ENCODE peak calls at places on chromosomes 6 and 20, in ten cellular contexts. G is heart left ventricle; S is right atrium auricular region; E is CD4-positive, alpha-beta T cell; R is HepG2; L is Panc1; O is endodermal cell; M is HFFc6; W is osteocyte; K is A549. P is an unnamed sample.

GRCh38 chr6:113313841-113314240 is 543.3 kb upstream of the MARCKS start:
- DNase-seq in E (no peak), K (no peak), G (no peak), L (no peak), M (no peak), R (no peak), W (no peak), O (no peak), S (no peak), P (no peak)

GRCh38 chr6:10759312-10759839 is 11.8 kb downstream of the TMEM14B start:
- DNase-seq in M (peak), W (no peak), E (no peak), R (peak), L (peak), S (no peak), K (peak), G (no peak), O (peak), P (no peak)

GRCh38 chr6:104630955-104631354 is 228.8 kb downstream of the HACE1 start:
- DNase-seq in G (no peak), K (no peak), M (no peak), O (no peak), W (no peak), S (no peak), L (no peak), R (no peak), E (no peak), P (no peak)

GRCh38 chr20:10863337-10864060 is 189.7 kb upstream of the JAG1 start:
- DNase-seq in K (no peak), E (no peak), R (no peak), L (no peak), W (no peak), O (no peak), G (peak), M (peak), S (no peak), P (no peak)

GRCh38 chr20:38804682-38805501 is 605 bp upstream of the PPP1R16B start:
- DNase-seq in R (no peak), L (no peak), S (no peak), G (peak), K (no peak), E (peak), M (no peak), W (no peak), O (peak), P (no peak)

GRCh38 chr6:164166515-164166914 is 752.0 kb downstream of the QKI start:
- DNase-seq in K (no peak), M (no peak), E (no peak), R (no peak), W (peak), G (no peak), S (no peak), L (no peak), O (no peak), P (no peak)

GRCh38 chr6:133092771-133093170 is 148.4 kb upstream of the EYA4 start:
- DNase-seq in W (no peak), L (no peak), S (no peak), G (no peak), R (no peak), O (no peak), M (no peak), K (no peak), E (no peak), P (no peak)

GRCh38 chr6:139757766-139758655 is 383.6 kb upstream of the CITED2 start:
- DNase-seq in M (peak), E (no peak), K (no peak), G (no peak), S (no peak), O (no peak), L (no peak), R (no peak), W (no peak), P (no peak)

GRCh38 chr6:133241901-133242760 is 974 bp downstream of the EYA4 start:
- DNase-seq in R (no peak), O (peak), M (no peak), K (no peak), S (no peak), G (peak), W (no peak), L (no peak), E (no peak), P (no peak)

GRCh38 chr6:13846841-13847240 is 32.5 kb upstream of the MCUR1 start:
- DNase-seq in R (peak), L (no peak), M (no peak), O (peak), E (no peak), W (peak), K (peak), S (no peak), G (no peak), P (no peak)
- TF ChIP-seq CTCF in R (peak), L (peak), M (no peak), O (peak), E (no peak), W (peak), K (no peak), S (no peak), G (no peak), P (no peak)

GRCh38 chr6:170293881-170294755 is 3.2 kb upstream of the DLL1 start:
- DNase-seq in M (no peak), G (no peak), W (no peak), L (no peak), E (no peak), K (no peak), R (no peak), S (no peak), O (no peak), P (no peak)

GRCh38 chr6:170291271-170292110 is 613 bp upstream of the DLL1 start:
- DNase-seq in O (peak), K (no peak), S (peak), E (peak), G (peak), M (no peak), L (no peak), R (no peak), W (no peak), P (peak)

GRCh38 chr6:170293411-170293844 is 2.5 kb upstream of the DLL1 start:
- DNase-seq in G (no peak), M (no peak), W (no peak), R (no peak), L (no peak), K (no peak), O (no peak), E (no peak), S (no peak), P (no peak)

GRCh38 chr6:170292111-170292777 is 1.4 kb upstream of the DLL1 start:
- DNase-seq in W (no peak), G (no peak), S (no peak), L (no peak), R (no peak), E (no peak), K (no peak), O (peak), M (no peak), P (no peak)

DNA sequence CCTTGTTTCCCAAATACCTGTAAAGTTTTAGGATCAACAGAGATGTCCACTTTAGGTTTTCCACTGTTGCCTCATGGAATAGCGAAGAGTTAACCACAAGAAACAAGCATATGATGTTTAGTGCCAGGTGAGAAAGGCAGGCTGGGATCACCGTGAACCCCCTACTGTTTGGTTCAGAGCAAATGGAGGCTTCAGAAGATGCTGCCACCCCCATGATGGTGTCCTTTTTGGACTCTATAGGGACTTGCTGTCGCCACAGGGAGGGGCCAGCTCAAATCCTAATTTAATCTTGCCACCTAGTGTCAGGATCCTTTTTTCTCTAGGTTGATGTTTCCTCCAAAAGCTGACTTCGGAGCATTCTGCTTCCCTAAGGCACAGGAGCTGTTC is 1.9 kb upstream of the DLL1 start:
- DNase-seq in S (no peak), L (no peak), K (peak), M (no peak), E (no peak), W (no peak), R (no peak), G (no peak), O (no peak), P (no peak)
- TF ChIP-seq CTCF in S (peak), L (peak), K (peak), M (peak), E (peak), W (peak), R (peak), G (no peak), O (peak), P (no peak)

DNA sequence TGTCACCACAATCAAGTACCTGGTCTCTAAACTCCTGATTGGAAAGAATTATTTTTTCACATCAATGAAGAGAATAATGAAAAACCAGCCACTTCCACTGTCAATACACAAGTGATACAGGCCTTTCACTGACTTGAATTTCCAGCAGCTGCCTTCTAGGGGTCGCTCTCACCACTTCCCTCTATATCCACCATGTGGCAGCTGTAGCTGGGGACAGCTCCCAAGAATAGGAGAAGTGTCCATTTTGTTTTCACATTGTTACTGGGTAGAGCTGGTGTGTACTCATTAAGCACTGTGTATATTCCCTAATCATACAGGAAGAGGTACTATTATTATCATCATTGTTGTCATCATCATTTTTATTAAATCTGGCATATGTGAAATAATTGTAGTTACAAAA is 438.4 kb upstream of the SPTLC3 start:
- DNase-seq in O (peak), R (peak), L (no peak), K (peak), M (no peak), E (no peak), G (no peak), W (no peak), S (no peak), P (no peak)
- TF ChIP-seq CTCF in O (peak), R (peak), L (peak), K (peak), M (no peak), E (no peak), G (no peak), W (peak), S (peak), P (no peak)

GRCh38 chr6:149560736-149561135 is 5.4 kb upstream of the GINM1 start:
- DNase-seq in W (no peak), G (no peak), R (no peak), M (no peak), K (peak), S (no peak), L (no peak), O (peak), E (no peak), P (no peak)
- TF ChIP-seq CTCF in W (peak), G (no peak), R (no peak), M (peak), K (no peak), S (peak), L (peak), O (peak), E (peak), P (no peak)

GRCh38 chr20:44648068-44648467 is 3.4 kb downstream of the ADA start:
- DNase-seq in R (no peak), W (no peak), E (no peak), G (no peak), O (no peak), S (no peak), M (no peak), K (no peak), L (no peak), P (no peak)

GRCh38 chr20:44649976-44650375 is 1.5 kb downstream of the ADA start:
- DNase-seq in W (no peak), O (peak), E (no peak), L (no peak), M (no peak), G (no peak), S (no peak), K (no peak), R (no peak), P (no peak)

GRCh38 chr20:44646641-44647274 is 4.7 kb downstream of the ADA start:
- DNase-seq in E (no peak), M (peak), O (no peak), R (no peak), S (no peak), W (no peak), L (no peak), G (no peak), K (no peak), P (no peak)

GRCh38 chr20:44650777-44651493 is 564 bp downstream of the ADA start:
- DNase-seq in K (no peak), O (no peak), M (no peak), R (no peak), G (no peak), W (no peak), S (no peak), E (peak), L (no peak), P (no peak)

GRCh38 chr20:44648579-44648978 is 2.9 kb downstream of the ADA start:
- DNase-seq in R (peak), E (no peak), K (no peak), M (no peak), S (no peak), L (no peak), G (no peak), W (no peak), O (peak), P (no peak)
- TF ChIP-seq CTCF in R (no peak), E (no peak), K (no peak), M (no peak), S (no peak), L (no peak), G (no peak), W (no peak), O (peak), P (no peak)

DNA sequence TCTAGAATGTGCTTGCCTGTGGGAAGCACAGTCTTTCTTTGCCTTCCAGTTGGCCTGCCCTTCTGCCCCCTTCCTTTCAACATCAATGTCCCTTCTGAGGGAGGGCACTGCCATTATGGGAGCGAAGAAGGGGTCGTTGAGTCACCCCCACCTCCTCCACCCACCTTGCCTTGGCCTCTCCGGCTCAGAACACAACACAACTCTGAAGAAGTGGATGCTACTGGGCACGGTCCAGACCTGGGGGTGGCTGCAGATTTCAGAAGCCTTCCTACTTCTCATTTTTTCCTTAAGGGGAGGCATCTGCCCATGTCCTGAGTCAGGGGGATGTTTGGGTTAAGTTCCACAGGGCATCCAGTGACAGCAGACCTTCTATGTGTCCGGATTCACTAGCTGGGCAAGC is 72.1 kb downstream of the GFOD1 start:
- DNase-seq in K (no peak), E (no peak), G (no peak), S (no peak), M (no peak), W (no peak), R (no peak), O (no peak), L (no peak), P (peak)
- TF ChIP-seq CTCF in K (no peak), E (no peak), G (no peak), S (no peak), M (no peak), W (no peak), R (no peak), O (no peak), L (no peak), P (no peak)

DNA sequence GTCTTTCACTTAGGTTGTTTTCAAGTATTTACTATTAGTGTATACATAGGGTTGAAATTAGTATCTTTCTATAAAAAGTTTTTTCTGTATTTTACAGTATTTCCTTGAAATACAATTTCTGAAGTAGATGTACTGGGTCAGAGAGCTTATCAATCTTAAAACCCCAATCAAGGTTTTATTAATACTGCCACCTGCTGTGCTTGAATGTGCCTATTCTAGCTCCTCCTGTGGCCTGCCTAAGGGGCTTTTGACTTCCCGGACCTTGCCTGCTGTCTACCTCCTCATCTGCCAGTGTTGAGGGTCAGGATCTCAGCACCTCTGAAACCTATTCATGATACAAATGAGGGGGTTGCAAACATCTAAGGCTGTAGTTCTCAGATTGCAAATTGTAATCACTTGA is 9.2 kb downstream of the PACRG start:
- DNase-seq in G (no peak), K (no peak), M (no peak), E (no peak), S (no peak), L (no peak), R (no peak), W (no peak), O (no peak), P (no peak)
- TF ChIP-seq CTCF in G (peak), K (no peak), M (no peak), E (no peak), S (peak), L (peak), R (peak), W (no peak), O (no peak), P (no peak)

GRCh38 chr6:36099872-36100483 is 30.3 kb upstream of the MAPK13 start:
- DNase-seq in M (no peak), O (no peak), S (no peak), K (no peak), L (no peak), R (no peak), W (no peak), E (no peak), G (no peak), P (no peak)

GRCh38 chr6:36098253-36098919 is 31.9 kb upstream of the MAPK13 start:
- DNase-seq in M (no peak), O (no peak), S (no peak), G (no peak), R (no peak), K (no peak), E (no peak), W (no peak), L (no peak), P (no peak)

GRCh38 chr6:36095497-36096391 is 34.6 kb upstream of the MAPK13 start:
- DNase-seq in E (no peak), O (no peak), R (peak), S (no peak), G (no peak), M (no peak), K (no peak), W (no peak), L (no peak), P (no peak)

GRCh38 chr6:36101691-36102090 is 28.6 kb upstream of the MAPK13 start:
- DNase-seq in W (no peak), R (no peak), M (no peak), K (no peak), G (no peak), O (no peak), L (no peak), S (no peak), E (no peak), P (no peak)

GRCh38 chr6:36098920-36099647 is 31.2 kb upstream of the MAPK13 start:
- DNase-seq in O (peak), S (no peak), K (no peak), M (no peak), L (no peak), W (no peak), E (no peak), G (no peak), R (no peak), P (no peak)
- TF ChIP-seq CTCF in O (peak), S (no peak), K (no peak), M (no peak), L (no peak), W (no peak), E (peak), G (no peak), R (no peak), P (no peak)

DNA sequence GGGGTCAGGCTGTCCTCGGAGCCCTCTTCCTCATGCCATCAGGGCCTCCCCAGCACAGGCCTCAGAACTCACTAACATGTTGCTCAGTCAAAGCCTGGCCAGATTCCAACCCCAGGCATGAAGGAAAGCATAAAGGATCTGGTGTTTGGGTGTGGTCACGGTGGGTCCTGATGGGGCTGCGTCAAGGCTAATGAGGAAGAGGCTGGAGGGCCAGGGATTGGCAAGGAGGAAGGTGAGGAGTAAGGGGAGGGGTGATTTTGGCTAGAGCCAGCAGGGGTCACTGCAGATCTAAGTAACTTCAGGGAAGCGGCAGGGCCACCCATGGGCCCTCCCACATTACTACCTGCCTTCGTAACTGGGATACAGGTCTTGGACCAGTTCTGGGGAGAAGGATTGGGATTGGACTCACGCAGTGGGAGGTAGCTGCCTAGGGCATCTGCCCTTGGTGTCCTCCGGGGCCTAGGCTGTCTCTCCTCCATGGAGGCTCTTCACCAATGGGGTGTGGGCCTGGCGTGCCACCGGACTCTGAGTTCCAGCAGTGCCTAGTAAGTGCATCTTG is 36.2 kb upstream of the MRPS18A start:
- DNase-seq in R (peak), E (peak), O (peak), M (no peak), S (peak), G (peak), L (no peak), W (no peak), K (peak), P (no peak)
- TF ChIP-seq CTCF in R (peak), E (peak), O (peak), M (peak), S (peak), G (peak), L (peak), W (peak), K (peak), P (no peak)

P was measured in coronary artery.